ENCODE peak calls at places on chromosome 15, in four cellular contexts. I is hepatocyte, V is GM23248, D is BJ. M is an unnamed sample.

GRCh38 chr15:76964157-76964556 is 30.8 kb upstream of the PSTPIP1 start:
- DNase-seq in D (no peak), V (peak), I (no peak), M (no peak)

GRCh38 chr15:81768773-81769172 is 277.0 kb downstream of the MEX3B start:
- DNase-seq in I (no peak), V (no peak), D (no peak), M (no peak)

GRCh38 chr15:69916169-69916785 is 181.4 kb downstream of the TLE3 start:
- DNase-seq in D (no peak), I (no peak), V (no peak), M (no peak)

GRCh38 chr15:98781838-98782237 is 133.5 kb downstream of the IGF1R start:
- DNase-seq in D (no peak), V (no peak), I (no peak), M (no peak)

GRCh38 chr15:99476413-99477222 is 89.2 kb upstream of the MEF2A start:
- DNase-seq in D (peak), V (peak), I (peak), M (peak)

GRCh38 chr15:47473857-47474256 is 243.4 kb upstream of the SEMA6D start:
- DNase-seq in V (peak), D (no peak), I (no peak), M (peak)

GRCh38 chr15:52524223-52525136 is 4.2 kb downstream of the MYO5A start:
- DNase-seq in V (no peak), D (no peak), I (no peak), M (no peak)

GRCh38 chr15:49706805-49707204 is 86.0 kb downstream of the DTWD1 start:
- DNase-seq in V (no peak), I (no peak), D (no peak), M (no peak)

GRCh38 chr15:93070901-93071300 is 18.1 kb downstream of the RGMA start:
- DNase-seq in D (no peak), I (no peak), V (no peak), M (no peak)

GRCh38 chr15:51366911-51367310 is 25.5 kb downstream of the GLDN start:
- DNase-seq in V (peak), D (peak), I (peak), M (no peak)

GRCh38 chr15:53323197-53323596 is 436.3 kb downstream of the WDR72 start:
- DNase-seq in D (no peak), V (no peak), I (peak), M (no peak)

GRCh38 chr15:74036271-74037170 is 42.0 kb downstream of the PML start:
- DNase-seq in V (peak), I (peak), D (no peak), M (peak)

GRCh38 chr15:82875411-82876003 is 66.1 kb downstream of the WHAMM start:
- DNase-seq in D (peak), I (no peak), V (peak), M (peak)

GRCh38 chr15:69704229-69704628 is 251.6 kb downstream of the RPLP1 start:
- DNase-seq in I (no peak), D (no peak), V (peak), M (no peak)

GRCh38 chr15:25408428-25408827 is 30.4 kb downstream of the UBE3A start:
- DNase-seq in D (no peak), V (peak), I (no peak), M (no peak)

GRCh38 chr15:73353734-73354133 is 15.0 kb downstream of the HCN4 start:
- DNase-seq in V (no peak), D (no peak), I (no peak), M (no peak)

GRCh38 chr15:68585574-68586273 is 6.9 kb downstream of the CORO2B start:
- DNase-seq in D (no peak), I (no peak), V (no peak), M (no peak)

GRCh38 chr15:73273181-73274002 is 95.4 kb downstream of the HCN4 start:
- DNase-seq in D (no peak), V (peak), I (peak), M (peak)

GRCh38 chr15:27679621-27680521 is 419.2 kb downstream of the OCA2 start:
- DNase-seq in D (no peak), V (peak), I (peak), M (no peak)

GRCh38 chr15:63212050-63212973 is 22.9 kb downstream of the RAB8B start:
- DNase-seq in D (peak), V (peak), I (peak), M (no peak)

GRCh38 chr15:98412852-98413251 is 235.5 kb upstream of the IGF1R start:
- DNase-seq in V (no peak), D (no peak), I (no peak), M (no peak)

GRCh38 chr15:51274956-51275355 is 63.4 kb downstream of the CYP19A1 start:
- DNase-seq in V (no peak), I (no peak), D (no peak), M (no peak)

GRCh38 chr15:25876231-25877140 is 13.4 kb upstream of the ATP10A start:
- DNase-seq in I (no peak), D (no peak), V (no peak), M (no peak)

GRCh38 chr15:71275098-71275497 is 159.8 kb downstream of the THSD4 start:
- DNase-seq in I (no peak), V (peak), D (peak), M (peak)

GRCh38 chr15:48336940-48337339 is 5.7 kb downstream of the DUT start:
- DNase-seq in I (no peak), V (peak), D (no peak), M (no peak)

GRCh38 chr15:71975816-71976150 is 142.2 kb downstream of the MYO9A start:
- DNase-seq in D (no peak), I (no peak), V (no peak), M (no peak)

DNA sequence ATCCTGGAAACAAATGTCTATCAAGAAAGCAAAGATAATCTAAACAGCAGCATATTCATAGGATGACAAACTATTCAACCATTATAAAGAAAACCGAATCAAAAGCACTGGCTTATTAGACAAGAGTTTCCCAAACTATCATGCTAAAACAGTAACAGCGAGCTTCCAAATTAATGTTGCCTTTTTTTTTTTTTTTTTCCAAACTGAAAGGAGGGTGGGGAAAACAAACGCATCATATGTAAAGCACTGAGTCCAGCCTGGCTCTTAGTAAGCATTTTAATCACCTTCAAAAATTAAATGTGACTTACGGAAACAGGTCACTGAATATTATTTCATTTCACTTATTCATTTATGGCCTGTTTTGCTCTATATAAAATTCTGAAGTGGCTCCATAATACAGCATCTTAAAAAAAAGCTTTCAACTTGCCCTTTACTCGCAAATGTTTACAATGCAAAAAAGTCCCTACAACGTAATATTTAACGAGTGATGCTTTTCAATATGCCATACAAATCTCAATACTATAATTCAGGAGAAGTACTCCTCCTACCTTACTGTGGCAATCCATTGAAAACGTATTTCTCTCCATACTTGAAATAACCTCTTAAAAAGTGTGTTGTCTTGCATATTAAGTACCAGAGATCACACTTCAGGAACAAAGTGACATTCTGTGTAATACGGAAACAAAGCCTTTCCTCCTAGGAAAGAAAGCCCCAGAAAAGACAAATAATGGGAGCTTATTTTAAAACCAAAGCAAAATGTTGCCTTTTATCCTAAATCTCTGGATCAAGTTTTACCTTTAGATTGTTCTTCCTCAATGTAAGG is 2.1 kb downstream of the TJP1 start:
- DNase-seq in V (no peak), D (no peak), I (no peak), M (no peak)
- H3K4me3 ChIP-seq in V (peak), D (peak), I (peak), M (peak)

GRCh38 chr15:59268199-59268979 is 61.7 kb downstream of the LDHAL6B start:
- DNase-seq in I (no peak), V (peak), D (no peak), M (peak)
- H3K4me3 ChIP-seq in I (no peak), V (peak), D (no peak), M (no peak)

GRCh38 chr15:43515731-43516130 is 1.7 kb upstream of the MAP1A start:
- DNase-seq in I (no peak), D (no peak), V (no peak), M (no peak)

GRCh38 chr15:43517354-43518072 is at the start of gene MAP1A:
- DNase-seq in D (no peak), V (peak), I (peak), M (peak)

GRCh38 chr15:43516801-43517353 is 531 bp upstream of the MAP1A start:
- DNase-seq in D (no peak), V (peak), I (peak), M (peak)

GRCh38 chr15:43514241-43515057 is 3.0 kb upstream of the MAP1A start:
- DNase-seq in V (peak), I (peak), D (no peak), M (peak)

DNA sequence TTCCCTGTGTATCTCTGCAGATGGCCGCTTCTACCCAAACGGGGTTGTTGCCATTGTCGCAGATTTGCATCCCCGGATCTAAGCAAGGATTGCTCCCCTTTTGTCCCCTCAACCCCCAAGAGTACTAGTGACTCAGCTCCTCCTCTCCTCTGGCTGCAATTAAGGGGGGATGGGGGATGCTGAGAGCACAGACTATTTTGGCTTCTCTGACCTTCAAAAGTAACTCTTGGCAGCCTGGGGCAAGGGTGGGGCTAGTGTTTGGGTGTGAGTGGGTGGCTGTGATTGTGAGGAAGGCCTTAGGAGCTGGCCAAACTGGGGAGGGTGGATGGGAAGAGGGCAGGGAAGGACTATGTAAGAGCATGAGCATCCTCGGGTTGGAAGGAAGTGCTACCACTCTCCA is 1.2 kb upstream of the MAP1A start:
- DNase-seq in D (no peak), V (peak), I (no peak), M (no peak)
- H3K4me3 ChIP-seq in D (peak), V (peak), I (no peak), M (peak)

GRCh38 chr15:44667039-44667360 is 3.5 kb upstream of the SPG11 start:
- DNase-seq in V (no peak), I (no peak), D (no peak), M (no peak)
- H3K4me3 ChIP-seq in V (no peak), I (no peak), D (no peak), M (no peak)

GRCh38 chr15:60972866-60973265 is 256.2 kb downstream of the RORA start:
- DNase-seq in D (no peak), I (no peak), V (peak), M (peak)

GRCh38 chr15:60970246-60971170 is 258.6 kb downstream of the RORA start:
- DNase-seq in D (no peak), I (no peak), V (peak), M (no peak)

GRCh38 chr15:60971719-60972118 is 257.4 kb downstream of the RORA start:
- DNase-seq in V (no peak), I (no peak), D (no peak), M (no peak)

GRCh38 chr15:60973637-60974415 is 255.3 kb downstream of the RORA start:
- DNase-seq in D (no peak), I (no peak), V (peak), M (peak)

DNA sequence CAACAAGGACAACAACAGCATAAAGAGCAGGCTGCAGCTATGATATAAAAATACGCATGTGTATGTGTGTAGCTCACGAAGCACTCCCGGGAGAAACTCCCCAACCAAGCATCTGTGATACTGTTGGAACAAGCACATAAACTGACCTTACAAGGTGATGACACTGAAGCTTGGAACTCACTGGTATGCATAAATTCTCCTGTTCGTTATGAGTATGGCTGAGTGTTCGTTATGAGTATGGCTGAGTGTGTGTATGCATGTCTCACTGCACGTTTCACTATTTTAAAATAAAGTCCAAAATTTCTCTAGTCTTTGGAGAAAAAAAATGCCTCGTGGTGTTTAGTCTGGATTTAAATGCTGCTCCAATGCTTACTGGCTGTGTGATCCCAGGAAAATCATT is 256.8 kb downstream of the RORA start:
- DNase-seq in I (no peak), V (peak), D (peak), M (peak)
- H3K4me3 ChIP-seq in I (no peak), V (peak), D (no peak), M (no peak)

DNA sequence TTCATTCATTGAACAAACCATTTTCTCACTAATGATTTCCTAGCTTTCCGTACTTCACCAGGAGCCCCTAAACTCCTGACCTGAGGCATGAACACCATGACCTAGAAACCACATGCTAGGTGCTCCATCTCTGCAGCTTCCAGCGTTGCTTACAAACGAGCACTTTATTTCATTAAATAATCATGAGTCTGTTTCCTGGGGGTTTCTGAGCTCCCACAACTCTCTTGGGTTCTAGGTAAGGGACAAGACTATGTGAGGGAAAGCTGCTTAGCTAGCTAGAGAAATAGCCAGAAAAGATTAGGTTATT is 1.3 kb downstream of the MAP2K1 start:
- DNase-seq in I (no peak), D (no peak), V (no peak), M (no peak)
- H3K4me3 ChIP-seq in I (peak), D (peak), V (peak), M (peak)

GRCh38 chr15:43104426-43104825 is 1.4 kb downstream of the UBR1 start:
- DNase-seq in D (no peak), I (no peak), V (peak), M (no peak)
- H3K4me3 ChIP-seq in D (no peak), I (peak), V (peak), M (peak)

GRCh38 chr15:89999676-90000174 is 1.4 kb upstream of the ZNF710 start:
- DNase-seq in D (no peak), V (peak), I (peak), M (no peak)
- H3K4me3 ChIP-seq in D (peak), V (peak), I (peak), M (peak)

GRCh38 chr15:40008061-40008460 is 30.9 kb downstream of the SRP14 start:
- DNase-seq in D (no peak), I (no peak), V (peak), M (no peak)

GRCh38 chr15:40006003-40006402 is 33.0 kb downstream of the SRP14 start:
- DNase-seq in V (peak), I (no peak), D (no peak), M (no peak)

GRCh38 chr15:40010681-40011080 is 28.3 kb downstream of the SRP14 start:
- DNase-seq in V (peak), D (no peak), I (no peak), M (peak)

GRCh38 chr15:40003491-40003916 is 35.5 kb downstream of the SRP14 start:
- DNase-seq in D (no peak), V (no peak), I (no peak), M (no peak)

GRCh38 chr15:40006646-40007045 is 32.3 kb downstream of the SRP14 start:
- DNase-seq in I (no peak), V (peak), D (peak), M (peak)
- H3K4me3 ChIP-seq in I (no peak), V (peak), D (no peak), M (no peak)

M was measured in skeletal muscle cell.